ENCODE peak calls at places on chromosomes 5 and 9, in six cellular contexts. D is heart left ventricle; F is central memory CD8-positive, alpha-beta T cell; R is memory B cell; V is upper lobe of right lung; N is esophagus mucosa. U is an unnamed sample.

GRCh38 chr9:19998823-19999455 is 210.1 kb upstream of the SLC24A2 start:
- ATAC-seq in N (no peak), D (no peak), R (no peak), V (no peak), F (no peak), U (no peak)

GRCh38 chr5:2502970-2503594 is 248.4 kb downstream of the IRX2 start:
- ATAC-seq in V (peak), R (no peak), D (no peak), N (no peak), F (no peak), U (no peak)

GRCh38 chr5:82365744-82366228 is 87.6 kb upstream of the RPS23 start:
- ATAC-seq in D (no peak), V (peak), R (no peak), F (no peak), N (peak), U (no peak)

GRCh38 chr9:129665814-129666511 is 516 bp downstream of the PRRX2 start:
- ATAC-seq in D (no peak), V (no peak), R (peak), F (no peak), N (peak), U (peak)

GRCh38 chr9:109245300-109245897 is 75.5 kb downstream of the EPB41L4B start:
- ATAC-seq in D (peak), N (no peak), V (no peak), R (no peak), F (no peak), U (no peak)

GRCh38 chr9:35829084-35829763 is at the start of gene TMEM8B:
- ATAC-seq in V (peak), R (peak), D (peak), F (peak), N (peak), U (peak)

GRCh38 chr5:154002093-154002492 is 36.6 kb downstream of the FAM114A2 start:
- ATAC-seq in F (no peak), D (peak), N (peak), V (peak), R (no peak), U (peak)

GRCh38 chr5:173909205-173909604 is 21.1 kb downstream of the CPEB4 start:
- ATAC-seq in R (no peak), F (no peak), D (peak), N (no peak), V (peak), U (peak)

GRCh38 chr9:21833090-21833801 is 30.8 kb downstream of the MTAP start:
- ATAC-seq in F (no peak), N (peak), R (peak), V (no peak), D (no peak), U (no peak)

GRCh38 chr5:65866837-65867508 is 59.4 kb upstream of the ERBIN start:
- ATAC-seq in R (no peak), N (no peak), V (no peak), D (no peak), F (peak), U (no peak)

GRCh38 chr9:104921067-104921741 is 6.8 kb downstream of the ABCA1 start:
- ATAC-seq in R (peak), F (no peak), D (no peak), N (no peak), V (no peak), U (no peak)

GRCh38 chr5:76714771-76715483 is 999 bp upstream of the F2R start:
- ATAC-seq in F (peak), V (peak), D (peak), R (no peak), N (no peak), U (no peak)

GRCh38 chr9:121927081-121927480 is 166.0 kb downstream of the TTLL11 start:
- ATAC-seq in N (no peak), F (no peak), R (no peak), D (no peak), V (no peak), U (no peak)

GRCh38 chr9:72952914-72953313 is at the start of gene ALDH1A1:
- ATAC-seq in V (peak), F (no peak), R (peak), D (peak), N (peak), U (peak)

GRCh38 chr5:150573867-150574817 is 66.2 kb downstream of the NDST1 start:
- ATAC-seq in R (no peak), V (no peak), F (no peak), N (peak), D (no peak), U (no peak)

GRCh38 chr5:40599676-40600075 is 80.0 kb upstream of the PTGER4 start:
- ATAC-seq in V (no peak), N (no peak), R (no peak), F (no peak), D (no peak), U (no peak)

GRCh38 chr5:175657593-175658271 is at the start of gene HRH2:
- ATAC-seq in N (peak), F (peak), R (no peak), V (peak), D (peak), U (no peak)

GRCh38 chr9:14485366-14485765 is 171.4 kb upstream of the NFIB start:
- ATAC-seq in V (no peak), F (no peak), N (no peak), R (no peak), D (no peak), U (no peak)

GRCh38 chr5:103283869-103284268 is 25.3 kb downstream of the MACIR start:
- ATAC-seq in D (no peak), R (no peak), N (no peak), F (no peak), V (no peak), U (no peak)

GRCh38 chr5:139473565-139473964 is 2.8 kb downstream of the SMIM33 start:
- ATAC-seq in N (peak), R (no peak), V (no peak), D (peak), F (no peak), U (peak)